ENCODE peak calls at places on chromosome 6, in seven cellular contexts. One of them, this sample, is unnamed.

GRCh38 chr6:89475634-89476033 is 42.7 kb downstream of the ANKRD6 start:
- DNase-seq in GM06990: peak
- DNase-seq in HFF-Myc: no peak
- DNase-seq in ovary: no peak
- DNase-seq in WTC11: no peak
- DNase-seq in body of pancreas: no peak
- DNase-seq in type B pancreatic cell: no peak
- DNase-seq in this sample: no peak

GRCh38 chr6:44202972-44203750 is 13.6 kb upstream of the MYMX start:
- DNase-seq in type B pancreatic cell: no peak
- DNase-seq in ovary: no peak
- DNase-seq in GM06990: no peak
- DNase-seq in HFF-Myc: no peak
- DNase-seq in body of pancreas: no peak
- DNase-seq in WTC11: no peak
- DNase-seq in this sample: no peak

GRCh38 chr6:121504227-121504626 is 68.8 kb downstream of the GJA1 start:
- DNase-seq in HFF-Myc: peak
- DNase-seq in WTC11: no peak
- DNase-seq in body of pancreas: no peak
- DNase-seq in type B pancreatic cell: no peak
- DNase-seq in ovary: no peak
- DNase-seq in GM06990: no peak
- DNase-seq in this sample: no peak

GRCh38 chr6:128400875-128401274 is 119.5 kb downstream of the PTPRK start:
- DNase-seq in body of pancreas: no peak
- DNase-seq in type B pancreatic cell: no peak
- DNase-seq in GM06990: no peak
- DNase-seq in ovary: no peak
- DNase-seq in WTC11: no peak
- DNase-seq in HFF-Myc: no peak
- DNase-seq in this sample: no peak

GRCh38 chr6:119862719-119863118 is 513.2 kb upstream of the MAN1A1 start:
- DNase-seq in WTC11: no peak
- DNase-seq in body of pancreas: no peak
- DNase-seq in HFF-Myc: no peak
- DNase-seq in type B pancreatic cell: no peak
- DNase-seq in GM06990: no peak
- DNase-seq in ovary: no peak
- DNase-seq in this sample: no peak

GRCh38 chr6:17431581-17431980 is 38.2 kb downstream of the CAP2 start:
- DNase-seq in body of pancreas: no peak
- DNase-seq in HFF-Myc: no peak
- DNase-seq in WTC11: no peak
- DNase-seq in type B pancreatic cell: no peak
- DNase-seq in ovary: no peak
- DNase-seq in GM06990: no peak
- DNase-seq in this sample: no peak

GRCh38 chr6:43172127-43173007 is 1.3 kb downstream of the SRF start:
- DNase-seq in body of pancreas: peak
- DNase-seq in GM06990: peak
- DNase-seq in HFF-Myc: no peak
- DNase-seq in WTC11: peak
- DNase-seq in type B pancreatic cell: peak
- DNase-seq in ovary: peak
- DNase-seq in this sample: no peak

GRCh38 chr6:157287923-157288322 is 35.4 kb downstream of the TMEM242 start:
- DNase-seq in ovary: no peak
- DNase-seq in HFF-Myc: no peak
- DNase-seq in WTC11: no peak
- DNase-seq in type B pancreatic cell: no peak
- DNase-seq in body of pancreas: no peak
- DNase-seq in GM06990: no peak
- DNase-seq in this sample: no peak

GRCh38 chr6:11618533-11618932 is 81.0 kb downstream of the TMEM170B start:
- DNase-seq in WTC11: no peak
- DNase-seq in body of pancreas: no peak
- DNase-seq in type B pancreatic cell: no peak
- DNase-seq in GM06990: no peak
- DNase-seq in ovary: no peak
- DNase-seq in HFF-Myc: no peak
- DNase-seq in this sample: no peak

GRCh38 chr6:163897030-163897429 is 482.5 kb downstream of the QKI start:
- DNase-seq in GM06990: no peak
- DNase-seq in type B pancreatic cell: no peak
- DNase-seq in WTC11: no peak
- DNase-seq in body of pancreas: no peak
- DNase-seq in ovary: peak
- DNase-seq in HFF-Myc: no peak
- DNase-seq in this sample: no peak

GRCh38 chr6:134722429-134722828 is 227.5 kb downstream of the ALDH8A1 start:
- DNase-seq in type B pancreatic cell: no peak
- DNase-seq in body of pancreas: no peak
- DNase-seq in WTC11: no peak
- DNase-seq in ovary: no peak
- DNase-seq in GM06990: no peak
- DNase-seq in HFF-Myc: peak
- DNase-seq in this sample: no peak

GRCh38 chr6:54037277-54037779 is 73.9 kb upstream of the MLIP start:
- DNase-seq in type B pancreatic cell: no peak
- DNase-seq in body of pancreas: no peak
- DNase-seq in WTC11: no peak
- DNase-seq in ovary: no peak
- DNase-seq in HFF-Myc: no peak
- DNase-seq in GM06990: no peak
- DNase-seq in this sample: no peak

GRCh38 chr6:29509239-29509638 is 21.5 kb upstream of the MAS1L start:
- DNase-seq in body of pancreas: no peak
- DNase-seq in HFF-Myc: no peak
- DNase-seq in GM06990: peak
- DNase-seq in WTC11: no peak
- DNase-seq in type B pancreatic cell: no peak
- DNase-seq in ovary: no peak
- DNase-seq in this sample: peak

GRCh38 chr6:159104163-159104885 is 59.5 kb upstream of the TAGAP start:
- DNase-seq in HFF-Myc: no peak
- DNase-seq in ovary: peak
- DNase-seq in WTC11: peak
- DNase-seq in GM06990: peak
- DNase-seq in type B pancreatic cell: no peak
- DNase-seq in body of pancreas: peak
- DNase-seq in this sample: peak

GRCh38 chr6:7260291-7261029 is 52.5 kb downstream of the SSR1 start:
- DNase-seq in GM06990: no peak
- DNase-seq in HFF-Myc: no peak
- DNase-seq in body of pancreas: no peak
- DNase-seq in ovary: peak
- DNase-seq in type B pancreatic cell: no peak
- DNase-seq in WTC11: no peak
- DNase-seq in this sample: no peak

GRCh38 chr6:142857609-142858195 is 87.3 kb downstream of the HIVEP2 start:
- DNase-seq in GM06990: no peak
- DNase-seq in HFF-Myc: no peak
- DNase-seq in type B pancreatic cell: no peak
- DNase-seq in WTC11: peak
- DNase-seq in body of pancreas: no peak
- DNase-seq in ovary: no peak
- DNase-seq in this sample: no peak

GRCh38 chr6:87922191-87922946 is 125.3 kb upstream of the SPACA1 start:
- DNase-seq in WTC11: no peak
- DNase-seq in ovary: no peak
- DNase-seq in type B pancreatic cell: no peak
- DNase-seq in GM06990: peak
- DNase-seq in body of pancreas: no peak
- DNase-seq in HFF-Myc: no peak
- DNase-seq in this sample: no peak

DNA sequence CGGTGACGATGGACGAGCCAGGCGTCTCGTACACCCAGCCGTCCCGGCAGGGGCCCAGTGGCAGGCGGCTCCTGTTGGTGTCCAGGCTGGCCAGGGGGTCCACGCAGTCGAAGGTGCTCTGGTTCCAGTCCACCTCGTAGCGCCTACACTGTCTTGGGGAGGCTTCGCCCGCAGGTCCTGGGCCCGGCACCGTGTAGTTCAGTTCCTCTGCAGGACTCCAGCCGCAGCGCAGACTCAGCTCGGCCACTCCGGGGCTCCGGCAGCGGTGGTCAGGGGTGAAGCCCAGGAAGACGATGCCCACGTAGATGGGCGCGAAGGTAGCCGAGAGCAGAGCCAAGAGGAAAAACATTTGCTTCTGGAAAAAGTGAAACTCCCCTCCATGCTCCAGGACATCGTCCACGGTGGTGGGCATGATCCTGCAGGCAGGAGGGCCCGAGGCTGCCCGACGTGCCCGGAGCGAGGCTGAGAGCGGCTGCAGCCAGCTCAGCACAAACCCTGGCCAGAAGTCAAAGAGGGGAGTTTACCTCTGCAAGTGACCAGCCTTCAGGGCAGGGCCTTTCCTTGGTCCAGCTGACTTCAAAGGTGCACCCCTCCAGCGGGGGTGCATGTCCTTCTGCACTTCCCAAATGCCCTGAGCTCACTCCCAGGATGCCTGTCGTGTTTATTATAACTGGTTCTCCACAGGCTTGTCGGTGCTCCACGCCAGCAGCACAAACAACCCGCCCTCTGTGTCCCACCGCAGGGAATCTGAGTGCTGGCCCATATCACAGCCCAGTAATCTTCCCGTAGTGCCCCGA is at the start of gene SLC22A2:
- DNase-seq in HFF-Myc: no peak
- DNase-seq in WTC11: no peak
- DNase-seq in ovary: no peak
- DNase-seq in type B pancreatic cell: no peak
- DNase-seq in GM06990: no peak
- DNase-seq in body of pancreas: no peak
- DNase-seq in this sample: no peak
- TF ChIP-seq CTCF in HFF-Myc: no peak
- TF ChIP-seq CTCF in WTC11: no peak
- TF ChIP-seq CTCF in ovary: no peak
- TF ChIP-seq CTCF in type B pancreatic cell: no peak
- TF ChIP-seq CTCF in GM06990: no peak
- TF ChIP-seq CTCF in body of pancreas: no peak
- TF ChIP-seq CTCF in this sample: no peak

DNA sequence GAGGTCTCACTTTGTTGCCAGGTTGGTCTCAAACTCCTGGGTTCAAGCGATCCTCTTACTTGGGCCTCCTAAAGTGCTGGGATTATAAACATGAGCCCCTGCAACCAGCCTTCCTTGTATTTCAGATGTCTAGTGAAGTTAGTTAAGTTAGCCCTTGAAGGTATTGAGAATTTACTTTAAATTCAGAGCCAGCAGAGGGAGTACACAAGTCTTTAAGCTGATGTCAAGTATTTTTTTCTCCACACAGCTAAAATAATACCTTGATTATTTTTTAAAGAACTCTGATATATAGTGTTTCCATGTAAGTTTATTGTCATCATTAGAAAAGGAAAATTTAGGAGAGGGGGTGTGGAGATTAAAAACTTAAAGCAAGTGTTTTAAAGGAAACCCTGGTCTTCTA is 9.8 kb downstream of the FOXO3 start:
- DNase-seq in HFF-Myc: no peak
- DNase-seq in GM06990: no peak
- DNase-seq in ovary: no peak
- DNase-seq in type B pancreatic cell: no peak
- DNase-seq in body of pancreas: no peak
- DNase-seq in WTC11: no peak
- DNase-seq in this sample: no peak
- TF ChIP-seq CTCF in HFF-Myc: peak
- TF ChIP-seq CTCF in GM06990: peak
- TF ChIP-seq CTCF in ovary: no peak
- TF ChIP-seq CTCF in type B pancreatic cell: peak
- TF ChIP-seq CTCF in body of pancreas: no peak
- TF ChIP-seq CTCF in WTC11: no peak
- TF ChIP-seq CTCF in this sample: peak

DNA sequence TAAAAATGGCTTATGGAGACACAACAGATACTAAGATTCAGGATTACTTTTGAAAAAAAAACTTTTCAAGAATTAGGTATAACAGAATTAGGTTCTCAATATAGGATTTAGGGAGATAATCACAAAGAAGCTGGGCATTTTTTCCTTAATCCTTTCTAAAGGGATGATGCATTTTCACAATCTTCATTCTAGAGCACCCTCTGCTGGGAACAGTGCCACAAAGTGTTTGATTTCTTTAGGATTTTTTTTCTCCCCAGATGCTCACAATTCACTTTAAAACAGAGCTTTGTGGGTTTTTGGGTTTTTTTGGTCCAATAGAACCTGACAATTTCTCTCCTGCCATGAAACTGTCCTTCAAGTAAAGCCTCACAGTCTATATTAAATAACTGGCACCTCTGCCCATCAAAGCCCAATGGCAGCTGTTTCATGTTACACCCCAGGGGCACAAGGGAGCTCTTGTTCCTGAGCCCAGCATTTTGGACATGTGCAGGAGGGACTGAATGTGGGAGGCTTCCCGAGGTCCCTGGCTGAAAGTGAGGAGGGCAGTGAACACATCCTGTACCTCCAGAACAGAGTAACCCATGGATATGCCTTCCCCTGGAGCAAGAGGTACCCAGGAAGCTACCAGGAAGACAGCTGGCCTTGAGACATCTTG is 39.7 kb downstream of the PREP start:
- DNase-seq in type B pancreatic cell: no peak
- DNase-seq in ovary: no peak
- DNase-seq in body of pancreas: no peak
- DNase-seq in GM06990: no peak
- DNase-seq in HFF-Myc: no peak
- DNase-seq in WTC11: no peak
- DNase-seq in this sample: no peak
- TF ChIP-seq CTCF in type B pancreatic cell: peak
- TF ChIP-seq CTCF in ovary: no peak
- TF ChIP-seq CTCF in body of pancreas: peak
- TF ChIP-seq CTCF in GM06990: peak
- TF ChIP-seq CTCF in HFF-Myc: peak
- TF ChIP-seq CTCF in WTC11: no peak
- TF ChIP-seq CTCF in this sample: peak

DNA sequence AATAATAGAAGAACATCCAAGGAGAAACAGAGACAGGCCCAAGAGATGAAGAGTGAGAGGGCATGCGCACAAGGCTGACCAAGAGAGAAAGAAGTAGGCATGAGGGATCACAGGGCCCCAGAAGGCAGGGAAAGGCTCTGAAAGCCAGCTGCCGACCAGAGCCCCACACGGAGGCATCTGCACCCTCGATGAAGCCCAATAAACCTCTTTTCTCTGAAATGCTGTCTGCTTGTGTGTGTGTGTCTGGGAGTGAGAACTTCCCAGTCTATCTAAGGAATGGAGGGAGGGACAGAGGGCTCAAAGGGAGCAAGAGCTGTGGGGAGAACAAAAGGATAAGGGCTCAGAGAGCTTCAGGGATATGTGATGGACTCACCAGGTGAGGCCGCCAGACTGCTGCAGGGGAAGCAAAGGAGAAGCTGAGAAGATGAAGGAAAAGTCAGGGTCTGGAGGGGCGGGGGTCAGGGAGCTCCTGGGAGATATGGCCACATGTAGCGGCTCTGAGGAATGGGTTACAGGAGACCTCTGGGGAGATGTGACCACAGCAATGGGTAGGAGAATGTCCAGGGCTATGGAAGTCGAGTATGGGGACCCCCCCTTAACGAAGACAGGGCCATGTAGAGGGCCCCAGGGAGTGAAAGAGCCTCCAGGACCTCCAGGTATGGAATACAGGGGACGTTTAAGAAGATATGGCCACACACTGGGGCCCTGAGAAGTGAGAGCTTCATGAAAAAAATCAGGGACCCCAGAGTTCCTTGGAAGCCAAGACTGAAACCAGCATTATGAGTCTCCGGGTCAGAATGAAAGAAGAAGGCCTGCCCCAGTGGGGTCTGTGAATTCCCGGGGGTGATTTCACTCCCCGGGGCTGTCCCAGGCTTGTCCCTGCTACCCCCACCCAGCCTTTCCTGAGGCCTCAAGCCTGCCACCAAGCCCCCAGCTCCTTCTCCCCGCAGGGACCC is 981 bp upstream of the TNF start:
- DNase-seq in body of pancreas: no peak
- DNase-seq in HFF-Myc: no peak
- DNase-seq in GM06990: no peak
- DNase-seq in ovary: no peak
- DNase-seq in type B pancreatic cell: no peak
- DNase-seq in WTC11: no peak
- DNase-seq in this sample: no peak
- TF ChIP-seq CTCF in body of pancreas: no peak
- TF ChIP-seq CTCF in HFF-Myc: no peak
- TF ChIP-seq CTCF in GM06990: peak
- TF ChIP-seq CTCF in ovary: no peak
- TF ChIP-seq CTCF in type B pancreatic cell: no peak
- TF ChIP-seq CTCF in WTC11: no peak
- TF ChIP-seq CTCF in this sample: no peak

This sample was measured in osteocyte.